ENCODE peak calls at places on chromosomes 1 and 21, in four cellular contexts. Z, I, B and D are unnamed samples. For H3K4me1, the result is how much of the 10 kb centered on the place peaks cover.

GRCh38 chr1:203342192-203342940 is 8.6 kb downstream of the FMOD start:
- DNase-seq in I (peak), B (peak), Z (peak), D (peak)

GRCh38 chr1:85992756-85993155 is 163.8 kb downstream of the COL24A1 start:
- DNase-seq in B (no peak), Z (no peak), I (peak), D (peak)

GRCh38 chr1:170095976-170096725 is 21.7 kb upstream of the KIFAP3 start:
- DNase-seq in I (no peak), B (no peak), Z (no peak), D (no peak)

GRCh38 chr1:81208441-81208840 is 592.3 kb upstream of the ADGRL2 start:
- DNase-seq in B (no peak), Z (no peak), I (no peak), D (no peak)

GRCh38 chr1:3119748-3120524 is 50.9 kb downstream of the PRDM16 start:
- DNase-seq in Z (no peak), I (no peak), B (no peak), D (peak)

GRCh38 chr1:212293579-212293978 is 8.4 kb downstream of the PPP2R5A start:
- DNase-seq in Z (no peak), B (no peak), I (no peak), D (no peak)

GRCh38 chr1:151993084-151993733 is 450 bp downstream of the S100A10 start:
- DNase-seq in Z (no peak), I (peak), B (no peak), D (no peak)

GRCh38 chr1:187092104-187092503 is 263.4 kb downstream of the PLA2G4A start:
- DNase-seq in I (peak), B (no peak), Z (no peak), D (no peak)

GRCh38 chr1:248807067-248807737 is 18.5 kb downstream of the SH3BP5L start:
- DNase-seq in Z (peak), I (peak), B (peak), D (no peak)

GRCh38 chr1:65330822-65331221 is 21.5 kb downstream of the DNAJC6 start:
- DNase-seq in I (no peak), Z (no peak), B (no peak), D (no peak)

GRCh38 chr1:94334764-94335163 is 83.4 kb upstream of the ABCD3 start:
- DNase-seq in Z (no peak), I (no peak), B (no peak), D (peak)

GRCh38 chr1:96087719-96088118 is 633.9 kb upstream of the PTBP2 start:
- DNase-seq in Z (no peak), B (no peak), I (no peak), D (no peak)

GRCh38 chr1:197200468-197200899 is 54.0 kb upstream of the ASPM start:
- DNase-seq in I (peak), B (no peak), Z (peak), D (peak)

GRCh38 chr1:18191868-18192155 is 84.2 kb downstream of the IGSF21 start:
- DNase-seq in I (no peak), Z (no peak), B (no peak), D (no peak)

GRCh38 chr21:45387506-45387905 is 17.5 kb upstream of the COL18A1 start:
- DNase-seq in Z (no peak), I (no peak), B (no peak), D (no peak)

GRCh38 chr21:44352253-44352860 is 1.1 kb upstream of the TRPM2 start:
- DNase-seq in B (no peak), I (no peak), Z (no peak), D (no peak)

GRCh38 chr1:189405419-189405818 is 1072.2 kb downstream of the BRINP3 start:
- DNase-seq in B (no peak), I (no peak), Z (no peak), D (no peak)

GRCh38 chr1:182680901-182681300 is 3.5 kb downstream of the RGS8 start:
- DNase-seq in I (no peak), B (no peak), Z (no peak), D (no peak)

GRCh38 chr1:53511933-53512806 is 53.0 kb downstream of the DMRTB1 start:
- DNase-seq in I (no peak), B (peak), Z (no peak), D (peak)

DNA sequence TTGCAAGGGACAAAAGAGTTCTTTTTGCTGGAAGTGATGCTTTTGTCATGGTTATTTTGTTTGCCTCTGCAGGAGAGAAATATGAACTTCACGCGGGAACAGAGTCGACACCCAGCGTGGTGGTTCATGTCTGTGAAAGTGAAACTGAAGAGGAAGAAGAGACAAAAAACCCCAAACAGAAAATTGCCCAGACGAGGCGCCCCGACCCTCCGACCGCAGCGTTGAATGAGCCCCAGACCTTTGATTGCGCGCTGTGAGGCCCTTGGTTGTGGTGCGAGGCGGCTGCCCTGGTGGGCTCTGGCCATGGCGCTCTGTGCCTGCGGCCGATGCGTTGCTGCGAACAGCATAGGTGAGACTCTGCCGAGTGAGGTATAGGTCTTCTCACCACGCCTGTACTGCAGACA is 20.9 kb upstream of the NCMAP start:
- DNase-seq in B (no peak), I (peak), Z (no peak), D (no peak)
- H3K27ac ChIP-seq in B (no peak), I (peak), Z (no peak), D (no peak)

GRCh38 chr1:236303675-236304074 is 21.9 kb upstream of the ERO1B start:
- DNase-seq in B (no peak), Z (no peak), I (peak), D (no peak)
- H2AFZ ChIP-seq in B (no peak), Z (no peak), I (peak), D (no peak)

GRCh38 chr1:32993215-32993566 is 28.6 kb upstream of the RNF19B start:
- DNase-seq in B (no peak), I (peak), Z (no peak), D (no peak)

GRCh38 chr1:32990887-32991286 is 26.3 kb upstream of the RNF19B start:
- DNase-seq in I (no peak), B (no peak), Z (no peak), D (no peak)

GRCh38 chr1:32991386-32991785 is 26.8 kb upstream of the RNF19B start:
- DNase-seq in I (no peak), Z (no peak), B (no peak), D (no peak)

GRCh38 chr1:32992489-32993214 is 28.0 kb upstream of the RNF19B start:
- DNase-seq in Z (no peak), I (peak), B (no peak), D (peak)

GRCh38 chr1:32991819-32992488 is 27.3 kb upstream of the RNF19B start:
- DNase-seq in I (peak), Z (no peak), B (no peak), D (no peak)
- H3K4me1 ChIP-seq in I (under half), Z (under half), B (under half), D (under half)

GRCh38 chr1:39979654-39980053 is 24.7 kb downstream of the MFSD2A start:
- DNase-seq in Z (no peak), B (no peak), I (no peak), D (no peak)

GRCh38 chr1:39981385-39981784 is 26.4 kb downstream of the MFSD2A start:
- DNase-seq in B (no peak), Z (no peak), I (no peak), D (no peak)

GRCh38 chr1:39980555-39981313 is 25.8 kb downstream of the MFSD2A start:
- DNase-seq in I (no peak), Z (no peak), B (no peak), D (no peak)

GRCh38 chr1:39984951-39985350 is 30.0 kb downstream of the MFSD2A start:
- DNase-seq in B (no peak), I (no peak), Z (no peak), D (no peak)

DNA sequence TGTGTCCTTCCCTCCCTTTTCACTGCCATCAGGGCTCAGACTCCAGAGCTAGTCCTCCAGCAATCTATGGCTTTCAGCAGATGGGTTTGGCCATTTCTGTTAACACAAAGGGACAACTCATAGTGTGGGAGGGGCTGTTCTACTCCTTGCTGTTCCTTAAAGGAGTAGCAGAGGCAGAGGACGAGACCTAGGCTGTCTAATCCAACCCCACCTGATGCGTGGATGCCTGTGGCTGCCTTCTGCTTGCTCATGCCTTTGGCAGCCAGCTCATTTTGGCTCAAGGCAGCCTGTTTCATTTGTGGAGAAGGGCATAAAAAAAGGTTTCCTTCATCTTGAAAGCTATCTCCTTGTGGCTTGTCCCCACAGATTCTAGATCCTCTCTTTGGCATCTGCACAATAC is 27.0 kb downstream of the MFSD2A start:
- DNase-seq in Z (no peak), I (no peak), B (no peak), D (peak)
- H3K27ac ChIP-seq in Z (no peak), I (no peak), B (no peak), D (peak)

GRCh38 chr1:176691251-176692228 is 228.6 kb downstream of the PAPPA2 start:
- DNase-seq in I (peak), Z (peak), B (peak), D (peak)
- H2AFZ ChIP-seq in I (no peak), Z (no peak), B (no peak), D (no peak)

GRCh38 chr1:234656981-234657651 is 47.1 kb upstream of the IRF2BP2 start:
- DNase-seq in Z (no peak), I (no peak), B (peak), D (peak)

GRCh38 chr1:234654002-234654733 is 44.2 kb upstream of the IRF2BP2 start:
- DNase-seq in Z (no peak), I (no peak), B (no peak), D (no peak)

GRCh38 chr1:234658143-234658542 is 48.2 kb upstream of the IRF2BP2 start:
- DNase-seq in I (no peak), Z (no peak), B (no peak), D (peak)

GRCh38 chr1:234656070-234656875 is 46.3 kb upstream of the IRF2BP2 start:
- DNase-seq in I (no peak), Z (no peak), B (no peak), D (peak)

GRCh38 chr1:234655328-234656069 is 45.5 kb upstream of the IRF2BP2 start:
- DNase-seq in B (peak), I (no peak), Z (no peak), D (no peak)
- H3K4me1 ChIP-seq in B (under half), I (under half), Z (under half), D (under half)